ENCODE peak calls at places on chromosomes 4 and X, in four cellular contexts. One of them, this sample, is unnamed.

GRCh38 chrX:148500428-148501120 is at the start of gene AFF2:
- DNase-seq in H1: peak; percentile 58
- DNase-seq in GM12878: no peak
- DNase-seq in HepG2: no peak
- DNase-seq in this sample: no peak

GRCh38 chr4:11367371-11367770 is 61.3 kb downstream of the HS3ST1 start:
- DNase-seq in GM12878: no peak
- DNase-seq in H1: no peak
- DNase-seq in HepG2: no peak
- DNase-seq in this sample: no peak

GRCh38 chr4:8217871-8218270 is 18.8 kb downstream of the SH3TC1 start:
- DNase-seq in GM12878: no peak
- DNase-seq in HepG2: no peak
- DNase-seq in H1: no peak
- DNase-seq in this sample: no peak

GRCh38 chrX:133923113-133923512 is 62.3 kb downstream of the GPC3 start:
- DNase-seq in H1: no peak
- DNase-seq in GM12878: no peak
- DNase-seq in HepG2: no peak
- DNase-seq in this sample: no peak

GRCh38 chr4:147546341-147546740 is 65.4 kb downstream of the EDNRA start:
- DNase-seq in HepG2: no peak
- DNase-seq in H1: no peak
- DNase-seq in GM12878: no peak
- DNase-seq in this sample: no peak

GRCh38 chrX:15856580-15856979 is 2.0 kb upstream of the AP1S2 start:
- DNase-seq in H1: no peak
- DNase-seq in GM12878: no peak
- DNase-seq in HepG2: no peak
- DNase-seq in this sample: no peak

GRCh38 chrX:352181-352580 is 33.6 kb upstream of the GTPBP6 start:
- DNase-seq in GM12878: no peak
- DNase-seq in H1: peak; percentile 43
- DNase-seq in HepG2: no peak
- DNase-seq in this sample: no peak

GRCh38 chr4:65383589-65384305 is 286.5 kb downstream of the EPHA5 start:
- DNase-seq in H1: no peak
- DNase-seq in HepG2: no peak
- DNase-seq in GM12878: no peak
- DNase-seq in this sample: no peak

GRCh38 chrX:46704767-46705386 is 54.0 kb downstream of the SLC9A7 start:
- DNase-seq in GM12878: peak; percentile 83
- DNase-seq in HepG2: no peak
- DNase-seq in H1: no peak
- DNase-seq in this sample: no peak

GRCh38 chrX:40154853-40155616 is 57.3 kb upstream of the BCOR start:
- DNase-seq in H1: peak; percentile 52
- DNase-seq in GM12878: no peak
- DNase-seq in HepG2: peak; percentile 87
- DNase-seq in this sample: no peak

GRCh38 chrX:103794117-103794516 is 17.5 kb downstream of the PLP1 start:
- DNase-seq in HepG2: no peak
- DNase-seq in GM12878: no peak
- DNase-seq in H1: no peak
- DNase-seq in this sample: no peak

GRCh38 chrX:133838761-133839676 is 146.4 kb downstream of the GPC3 start:
- DNase-seq in HepG2: no peak
- DNase-seq in H1: peak; percentile 66
- DNase-seq in GM12878: no peak
- DNase-seq in this sample: peak; percentile 6

GRCh38 chr4:181952478-181952877 is 290.7 kb upstream of the TENM3 start:
- DNase-seq in HepG2: no peak
- DNase-seq in GM12878: no peak
- DNase-seq in H1: no peak
- DNase-seq in this sample: no peak

GRCh38 chrX:103446665-103447302 is 70.4 kb downstream of the BEX3 start:
- DNase-seq in H1: no peak
- DNase-seq in HepG2: no peak
- DNase-seq in GM12878: no peak
- DNase-seq in this sample: no peak

GRCh38 chr4:15851969-15852368 is 73.8 kb downstream of the CD38 start:
- DNase-seq in HepG2: no peak
- DNase-seq in H1: no peak
- DNase-seq in GM12878: no peak
- DNase-seq in this sample: no peak

GRCh38 chrX:7987160-7987992 is 60.2 kb upstream of the PNPLA4 start:
- DNase-seq in H1: no peak
- DNase-seq in GM12878: peak; percentile 26
- DNase-seq in HepG2: peak; percentile 35
- DNase-seq in this sample: no peak

GRCh38 chr4:177315767-177316490 is 6.3 kb downstream of the NEIL3 start:
- DNase-seq in H1: no peak
- DNase-seq in GM12878: no peak
- DNase-seq in HepG2: no peak
- DNase-seq in this sample: no peak

GRCh38 chr4:88054909-88055308 is 47.5 kb downstream of the PKD2 start:
- DNase-seq in H1: no peak
- DNase-seq in HepG2: peak; percentile 70
- DNase-seq in GM12878: no peak
- DNase-seq in this sample: peak; percentile 13
- TF ChIP-seq SUZ12 in H1: no peak
- TF ChIP-seq SUZ12 in HepG2: no peak
- TF ChIP-seq SUZ12 in GM12878: no peak
- TF ChIP-seq SUZ12 in this sample: no peak

GRCh38 chr4:2862528-2862927 is 18.9 kb downstream of the ADD1 start:
- DNase-seq in GM12878: no peak
- DNase-seq in H1: peak; percentile 43
- DNase-seq in HepG2: no peak
- DNase-seq in this sample: no peak
- H3K4me1 ChIP-seq in GM12878: peaks cover 34% of the 10 kb centered on the region
- H3K4me1 ChIP-seq in H1: peaks cover 8% of the 10 kb centered on the region
- H3K4me1 ChIP-seq in HepG2: peaks cover 98% of the 10 kb centered on the region
- H3K4me1 ChIP-seq in this sample: peaks cover 7% of the 10 kb centered on the region

GRCh38 chrX:56811599-56811998 is 82.6 kb downstream of the NBDY start:
- DNase-seq in HepG2: no peak
- DNase-seq in H1: no peak
- DNase-seq in GM12878: no peak
- DNase-seq in this sample: no peak

GRCh38 chrX:56812515-56813105 is 83.6 kb downstream of the NBDY start:
- DNase-seq in HepG2: no peak
- DNase-seq in H1: no peak
- DNase-seq in GM12878: peak; percentile 56
- DNase-seq in this sample: no peak

GRCh38 chrX:56817179-56817578 is 88.1 kb downstream of the NBDY start:
- DNase-seq in HepG2: no peak
- DNase-seq in H1: no peak
- DNase-seq in GM12878: no peak
- DNase-seq in this sample: no peak

DNA sequence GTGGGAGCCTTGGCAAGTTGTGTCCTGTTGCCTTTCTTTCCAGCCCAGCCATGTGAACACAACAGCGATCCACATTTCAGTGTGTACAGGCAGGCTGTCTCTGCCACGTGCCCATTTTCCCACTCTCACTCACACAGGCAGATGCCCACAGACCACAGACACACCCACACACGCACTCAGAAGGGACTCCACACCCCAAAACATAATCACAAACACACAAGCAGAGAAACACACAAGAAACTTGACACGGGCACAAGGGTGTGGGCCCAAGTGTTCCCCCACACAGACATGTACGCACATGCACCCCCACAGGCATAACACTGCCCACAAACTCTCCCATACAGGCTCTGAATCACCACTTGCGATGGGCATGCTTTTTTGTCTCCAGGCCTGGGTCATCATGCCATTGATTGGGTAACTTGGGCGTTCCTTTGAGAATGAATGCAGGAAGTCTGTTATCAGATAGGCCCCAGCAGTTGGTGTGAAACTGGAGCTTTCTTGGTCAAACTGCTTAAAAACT is 84.3 kb downstream of the NBDY start:
- DNase-seq in H1: no peak
- DNase-seq in GM12878: no peak
- DNase-seq in HepG2: no peak
- DNase-seq in this sample: no peak
- TF ChIP-seq SUZ12 in H1: no peak
- TF ChIP-seq SUZ12 in GM12878: no peak
- TF ChIP-seq SUZ12 in HepG2: no peak
- TF ChIP-seq SUZ12 in this sample: no peak

DNA sequence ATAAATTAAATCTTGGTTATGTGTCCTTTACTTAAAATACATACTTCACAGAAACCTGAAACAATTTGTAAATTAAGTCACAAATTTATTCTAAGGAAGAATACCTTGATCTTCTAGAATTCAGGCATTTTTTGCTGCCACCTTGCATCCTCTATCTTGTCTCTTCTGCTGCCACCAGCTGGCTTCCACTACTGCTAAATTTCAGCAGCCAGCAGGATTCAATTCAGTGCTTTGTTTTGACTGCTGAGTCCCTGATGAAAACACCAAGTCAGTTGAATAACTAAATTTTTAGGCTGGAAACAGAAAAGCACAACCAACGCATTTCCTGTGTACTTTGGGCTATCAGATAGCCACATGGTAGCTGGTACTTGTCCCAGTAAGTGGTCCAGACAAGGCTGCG is 2.4 kb upstream of the MBTPS2 start:
- DNase-seq in H1: no peak
- DNase-seq in HepG2: no peak
- DNase-seq in GM12878: no peak
- DNase-seq in this sample: no peak
- H3K4me1 ChIP-seq in H1: no peaks in the 10 kb centered on the region
- H3K4me1 ChIP-seq in HepG2: peaks cover 22% of the 10 kb centered on the region
- H3K4me1 ChIP-seq in GM12878: no peaks in the 10 kb centered on the region
- H3K4me1 ChIP-seq in this sample: no peaks in the 10 kb centered on the region

DNA sequence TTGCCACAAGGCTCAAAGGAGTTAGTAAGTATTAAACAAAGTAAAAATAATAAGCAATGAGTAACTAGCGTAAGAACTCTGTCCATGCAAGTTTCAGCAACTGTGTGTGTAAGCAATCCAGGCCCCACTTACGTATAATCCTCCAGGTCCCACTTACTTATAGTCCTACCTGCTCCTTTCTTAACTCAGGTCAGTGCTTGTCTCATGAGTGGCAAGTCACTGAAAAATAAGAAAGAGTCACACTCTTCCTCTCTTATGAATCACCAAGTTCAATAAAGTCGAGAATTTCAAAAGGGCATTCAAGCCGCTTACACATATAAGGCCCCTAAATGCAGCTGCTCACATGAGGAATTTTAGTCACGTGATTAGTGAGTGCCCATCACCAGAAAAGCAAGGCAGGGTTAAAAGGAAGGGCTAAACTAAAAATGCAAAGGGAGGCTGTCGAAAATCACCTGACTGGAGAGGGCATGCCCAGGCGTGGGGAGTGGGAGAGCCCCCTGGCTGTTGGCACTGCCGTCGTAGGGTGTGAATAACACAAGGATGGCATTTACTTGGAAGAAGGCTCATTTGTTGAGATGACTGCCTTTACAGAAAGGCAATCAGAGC is 58.2 kb downstream of the ZNF827 start:
- DNase-seq in H1: no peak
- DNase-seq in HepG2: no peak
- DNase-seq in GM12878: no peak
- DNase-seq in this sample: no peak
- TF ChIP-seq SUZ12 in H1: no peak
- TF ChIP-seq SUZ12 in HepG2: no peak
- TF ChIP-seq SUZ12 in GM12878: no peak
- TF ChIP-seq SUZ12 in this sample: no peak

GRCh38 chr4:2753444-2753843 is 2.7 kb downstream of the TNIP2 start:
- DNase-seq in H1: no peak
- DNase-seq in HepG2: no peak
- DNase-seq in GM12878: no peak
- DNase-seq in this sample: no peak
- H3K4me1 ChIP-seq in H1: peaks cover 9% of the 10 kb centered on the region
- H3K4me1 ChIP-seq in HepG2: peaks cover 49% of the 10 kb centered on the region
- H3K4me1 ChIP-seq in GM12878: peaks cover 12% of the 10 kb centered on the region
- H3K4me1 ChIP-seq in this sample: peaks cover 7% of the 10 kb centered on the region

DNA sequence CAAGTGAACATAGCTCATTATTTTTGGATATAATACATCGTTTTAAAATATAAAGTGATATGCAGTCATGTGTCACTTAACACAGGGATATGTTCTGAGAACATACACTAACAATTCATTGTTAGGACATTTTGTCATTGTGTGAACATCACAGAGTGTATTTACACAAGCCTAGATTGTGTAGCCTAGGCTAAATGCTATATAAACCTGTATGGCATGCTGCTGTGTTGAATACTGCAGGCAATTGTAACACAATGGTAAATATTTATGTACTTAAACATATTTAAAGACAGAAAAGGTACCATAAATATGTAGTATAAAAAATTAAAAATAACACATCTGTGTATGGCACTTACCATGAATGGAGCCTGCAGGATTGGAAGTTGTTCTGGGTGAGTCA is 44.9 kb upstream of the GPRIN3 start:
- DNase-seq in H1: no peak
- DNase-seq in HepG2: no peak
- DNase-seq in GM12878: no peak
- DNase-seq in this sample: no peak
- TF ChIP-seq SUZ12 in H1: no peak
- TF ChIP-seq SUZ12 in HepG2: no peak
- TF ChIP-seq SUZ12 in GM12878: no peak
- TF ChIP-seq SUZ12 in this sample: no peak

GRCh38 chr4:152805071-152805650 is 25.4 kb downstream of the ARFIP1 start:
- DNase-seq in H1: no peak
- DNase-seq in HepG2: no peak
- DNase-seq in GM12878: no peak
- DNase-seq in this sample: no peak

GRCh38 chr4:152803541-152803940 is 23.8 kb downstream of the ARFIP1 start:
- DNase-seq in H1: no peak
- DNase-seq in GM12878: no peak
- DNase-seq in HepG2: no peak
- DNase-seq in this sample: no peak

GRCh38 chr4:152807294-152807829 is 27.6 kb downstream of the ARFIP1 start:
- DNase-seq in HepG2: no peak
- DNase-seq in GM12878: peak; percentile 9
- DNase-seq in H1: no peak
- DNase-seq in this sample: no peak

GRCh38 chr4:152806492-152807125 is 26.9 kb downstream of the ARFIP1 start:
- DNase-seq in H1: no peak
- DNase-seq in HepG2: peak; percentile 34
- DNase-seq in GM12878: no peak
- DNase-seq in this sample: no peak

GRCh38 chr4:152805818-152806217 is 26.1 kb downstream of the ARFIP1 start:
- DNase-seq in H1: no peak
- DNase-seq in GM12878: no peak
- DNase-seq in HepG2: no peak
- DNase-seq in this sample: no peak
- H3K4me1 ChIP-seq in H1: no peaks in the 10 kb centered on the region
- H3K4me1 ChIP-seq in GM12878: no peaks in the 10 kb centered on the region
- H3K4me1 ChIP-seq in HepG2: peaks cover 49% of the 10 kb centered on the region
- H3K4me1 ChIP-seq in this sample: no peaks in the 10 kb centered on the region

GRCh38 chr4:185110375-185110823 is 32.7 kb upstream of the SLC25A4 start:
- DNase-seq in H1: no peak
- DNase-seq in GM12878: no peak
- DNase-seq in HepG2: no peak
- DNase-seq in this sample: no peak
- TF ChIP-seq SUZ12 in H1: no peak
- TF ChIP-seq SUZ12 in GM12878: no peak
- TF ChIP-seq SUZ12 in HepG2: no peak
- TF ChIP-seq SUZ12 in this sample: no peak

This sample was measured in NT2/D1.